ENCODE peak calls at places on chromosomes 11 and 22, in four cellular contexts. S is fibroblast of lung, I is GM12865, B is AG09309. V is an unnamed sample.

GRCh38 chr11:91790346-91790745 is 434.3 kb upstream of the FAT3 start:
- DNase-seq in S (no peak), I (no peak), B (no peak), V (no peak)

GRCh38 chr11:95154514-95154913 is 64.9 kb downstream of the ENDOD1 start:
- DNase-seq in S (peak; percentile 42), I (peak; percentile 74), B (no peak), V (no peak)

GRCh38 chr11:9132203-9132878 is 40.9 kb upstream of the SCUBE2 start:
- DNase-seq in S (peak; percentile 28), I (no peak), B (no peak), V (no peak)

GRCh38 chr11:115238086-115238485 is 266.1 kb downstream of the CADM1 start:
- DNase-seq in S (peak; percentile 38), I (no peak), B (no peak), V (no peak)

GRCh38 chr11:95255523-95256165 is 24.6 kb upstream of the SESN3 start:
- DNase-seq in S (no peak), I (no peak), B (no peak), V (no peak)

GRCh38 chr22:30205281-30206115 is 41.1 kb downstream of the LIF start:
- DNase-seq in S (peak; percentile 95), I (no peak), B (peak; percentile 93), V (no peak)

GRCh38 chr11:111408789-111409727 is 30.0 kb upstream of the POU2AF1 start:
- DNase-seq in S (peak; percentile 76), I (peak; percentile 94), B (no peak), V (no peak)

GRCh38 chr22:27381960-27382742 is 419.4 kb downstream of the MN1 start:
- DNase-seq in S (no peak), I (no peak), B (no peak), V (no peak)

GRCh38 chr11:47861762-47862161 is 13.6 kb upstream of the NUP160 start:
- DNase-seq in S (peak; percentile 76), I (no peak), B (no peak), V (no peak)

GRCh38 chr22:50371101-50371648 is 28.0 kb downstream of the PPP6R2 start:
- DNase-seq in S (no peak), I (no peak), B (no peak), V (no peak)

GRCh38 chr22:19872779-19873137 is 18.1 kb upstream of the GNB1L start:
- DNase-seq in S (no peak), I (no peak), B (no peak), V (no peak)

GRCh38 chr11:17547051-17547577 is at the start of gene OTOG:
- DNase-seq in S (no peak), I (no peak), B (no peak), V (peak; percentile 25)

DNA sequence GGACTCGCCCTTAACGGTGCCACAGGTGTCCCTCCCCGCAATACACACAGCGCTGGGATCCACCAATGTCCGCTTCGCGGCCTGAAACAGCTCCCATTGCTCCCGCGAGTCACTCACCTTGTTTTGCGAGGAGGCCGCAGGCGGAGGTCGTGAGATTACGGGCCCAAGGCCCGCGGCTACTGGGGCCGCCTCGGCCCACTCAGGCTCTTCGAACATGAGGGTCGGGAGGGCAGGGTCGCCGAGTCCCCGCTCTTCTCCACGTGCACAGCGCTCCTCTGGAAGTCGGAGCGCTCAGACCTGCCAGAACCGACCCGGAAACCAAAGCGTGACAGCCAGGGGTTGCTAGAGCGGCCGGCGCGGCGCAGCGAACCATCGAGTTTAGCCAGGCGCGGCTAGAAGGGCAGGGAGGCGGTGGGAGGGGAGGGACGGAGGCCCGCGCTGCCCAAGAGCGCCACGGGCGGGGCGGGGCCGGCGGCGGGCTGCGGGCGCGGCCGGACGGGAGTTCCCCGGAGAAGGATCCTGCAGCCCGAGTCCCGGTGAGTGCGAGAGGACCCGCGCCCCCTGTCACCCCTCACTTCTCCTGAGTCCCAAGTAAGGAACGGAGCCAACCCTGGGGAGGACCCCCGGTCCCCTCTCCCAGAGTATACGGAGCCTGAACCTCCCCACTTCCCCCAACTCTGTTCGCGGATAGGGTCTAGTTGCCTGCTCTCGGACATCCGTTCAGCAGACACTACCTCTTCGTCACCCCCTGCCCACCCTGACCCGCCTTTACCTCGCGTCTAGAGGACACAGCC is at the start of the genes ILK and RRP8:
- DNase-seq in S (peak; percentile 87), I (peak; percentile 95), B (peak; percentile 34), V (peak; percentile 93)
- TF ChIP-seq CTCF in S (peak; percentile 12), I (no peak), B (peak; percentile 29), V (no peak)

DNA sequence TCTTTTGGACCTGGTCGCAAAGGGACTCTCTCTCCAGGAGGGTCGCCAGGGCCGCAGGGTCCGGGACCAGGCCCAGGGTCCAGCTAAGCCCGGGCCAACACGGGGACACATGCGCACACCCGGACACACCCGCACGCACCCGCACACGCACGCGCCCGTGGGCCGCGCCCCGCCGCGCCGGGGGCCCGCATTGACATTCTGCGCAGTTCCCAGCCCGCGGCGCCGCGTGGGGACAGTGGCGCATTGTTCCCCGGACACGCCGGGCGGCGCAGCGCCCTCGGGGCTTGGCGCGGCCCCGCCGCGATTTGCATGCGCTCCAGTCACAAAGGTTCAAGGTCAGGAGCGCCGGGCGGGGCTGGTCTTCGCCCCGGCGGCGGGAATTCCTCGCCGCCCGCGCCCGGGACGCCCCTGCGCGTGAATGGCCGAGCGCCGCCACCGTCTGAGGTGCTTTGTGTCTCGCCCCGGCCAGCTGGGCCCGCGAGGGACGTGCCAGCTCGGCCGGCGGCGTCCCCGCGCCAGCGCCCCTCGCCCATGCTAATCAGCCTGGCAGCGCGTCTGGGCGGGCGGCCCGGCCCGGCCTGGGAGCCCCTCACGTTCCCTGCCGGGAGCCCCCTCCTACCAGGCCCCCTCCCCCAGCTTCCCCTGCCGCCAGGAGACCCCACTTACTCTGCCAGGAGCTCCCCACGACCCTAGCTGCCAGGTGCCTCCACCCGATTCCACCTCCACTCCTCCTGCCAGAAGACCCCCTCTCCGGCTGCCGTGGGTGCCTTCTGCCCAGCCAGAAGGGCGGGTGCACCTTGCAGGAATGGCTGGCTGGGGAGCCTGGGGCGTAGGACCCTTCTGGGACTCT is 50.5 kb upstream of the WNT7B start:
- DNase-seq in S (no peak), I (no peak), B (no peak), V (peak; percentile 78)
- TF ChIP-seq CTCF in S (no peak), I (no peak), B (no peak), V (peak; percentile 33)

GRCh38 chr11:66744485-66745355 is 15.7 kb upstream of the SPTBN2 start:
- DNase-seq in S (peak; percentile 43), I (peak; percentile 89), B (no peak), V (peak; percentile 91)
- TF ChIP-seq CTCF in S (no peak), I (no peak), B (no peak), V (peak; percentile 7)

DNA sequence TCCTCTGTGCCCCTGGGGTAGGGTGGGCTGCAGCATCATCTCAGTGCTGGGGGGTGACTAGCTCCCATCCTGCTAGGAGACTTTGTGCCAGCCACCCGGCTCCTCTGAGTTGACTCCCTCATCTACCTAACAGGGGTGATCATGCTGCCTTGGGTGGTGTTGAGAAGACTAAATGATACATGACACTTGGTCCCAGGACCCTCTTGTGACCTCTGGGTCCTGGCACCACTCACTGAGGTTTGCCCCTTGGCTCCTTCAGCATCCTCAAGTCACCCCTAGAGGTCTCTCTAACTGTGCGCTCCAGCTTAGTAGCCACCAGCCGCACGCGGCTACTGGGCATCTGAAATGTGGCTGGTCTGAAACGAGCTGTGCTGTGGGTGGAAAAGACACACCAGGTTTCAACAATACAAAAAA is 72.1 kb downstream of the LRRC32 start:
- DNase-seq in S (peak; percentile 51), I (peak; percentile 63), B (no peak), V (peak; percentile 42)
- TF ChIP-seq CTCF in S (peak; percentile 58), I (peak; percentile 68), B (peak; percentile 81), V (peak; percentile 34)

DNA sequence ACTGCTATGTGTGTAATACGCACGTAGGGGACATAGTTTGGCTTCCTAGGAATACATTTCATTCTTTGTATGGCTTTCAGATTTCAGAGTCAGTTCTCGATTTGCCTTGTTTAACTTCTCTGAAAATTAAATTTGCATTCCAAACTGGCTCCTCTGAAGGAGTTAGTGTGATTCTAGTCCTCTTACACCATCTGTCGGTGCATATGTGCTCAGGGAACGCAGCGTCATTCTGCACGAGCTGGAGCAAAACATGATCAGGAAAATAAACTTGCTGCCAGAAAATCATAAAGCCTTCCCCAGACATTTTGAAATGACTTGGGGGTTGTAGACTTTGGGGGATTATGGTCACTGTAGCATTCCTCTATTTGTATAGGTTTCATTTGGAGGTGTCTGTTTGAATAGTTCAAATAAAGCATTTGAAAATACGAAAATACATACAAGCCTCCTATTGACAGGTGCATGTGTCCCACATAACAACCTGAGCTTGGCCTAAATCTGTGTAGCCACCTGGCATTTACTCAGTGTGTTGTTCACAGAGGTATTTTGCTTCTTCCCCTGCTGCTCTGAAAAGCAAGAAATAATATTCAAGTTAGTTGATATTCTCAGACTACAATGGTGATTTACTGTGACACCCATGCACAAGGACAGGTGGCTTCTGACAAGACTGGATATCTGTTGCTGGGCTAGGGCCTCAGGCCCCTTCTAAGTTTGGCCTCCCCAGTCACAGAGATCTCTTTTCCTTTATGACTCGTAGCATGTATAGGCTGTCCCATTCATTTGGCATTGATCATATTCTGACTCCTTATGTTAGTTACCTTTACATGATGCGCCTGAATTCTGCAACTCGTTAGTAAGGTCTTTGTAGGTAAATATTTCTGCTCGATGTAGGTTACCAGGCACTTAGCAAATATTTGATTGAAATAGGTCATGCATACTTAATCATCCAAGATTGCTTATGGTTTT is 81.6 kb upstream of the SORL1-AS1 start:
- DNase-seq in S (peak; percentile 29), I (no peak), B (no peak), V (no peak)
- TF ChIP-seq CTCF in S (peak; percentile 66), I (no peak), B (peak; percentile 64), V (peak; percentile 64)

GRCh38 chr11:65060913-65061408 is 2.6 kb upstream of the NAALADL1 start:
- DNase-seq in S (peak; percentile 8), I (no peak), B (no peak), V (no peak)
- TF ChIP-seq CTCF in S (no peak), I (no peak), B (peak; percentile 24), V (no peak)

GRCh38 chr11:86278226-86278625 is 23.8 kb upstream of the HIKESHI start:
- DNase-seq in S (no peak), I (no peak), B (no peak), V (no peak)

GRCh38 chr11:86275493-86276370 is 26.3 kb upstream of the HIKESHI start:
- DNase-seq in S (no peak), I (no peak), B (no peak), V (no peak)

GRCh38 chr11:86274999-86275398 is 27.0 kb upstream of the HIKESHI start:
- DNase-seq in S (no peak), I (no peak), B (no peak), V (no peak)

GRCh38 chr11:86277741-86278140 is 24.3 kb upstream of the HIKESHI start:
- DNase-seq in S (no peak), I (no peak), B (no peak), V (no peak)

GRCh38 chr11:86279713-86280112 is 22.3 kb upstream of the HIKESHI start:
- DNase-seq in S (no peak), I (no peak), B (no peak), V (no peak)
- TF ChIP-seq CTCF in S (no peak), I (no peak), B (no peak), V (no peak)

GRCh38 chr11:67265633-67266423 is 445 bp upstream of the GRK2 start:
- DNase-seq in S (peak; percentile 30), I (peak; percentile 81), B (no peak), V (peak; percentile 87)
- TF ChIP-seq CTCF in S (peak; percentile 53), I (peak; percentile 74), B (peak; percentile 57), V (peak; percentile 66)

DNA sequence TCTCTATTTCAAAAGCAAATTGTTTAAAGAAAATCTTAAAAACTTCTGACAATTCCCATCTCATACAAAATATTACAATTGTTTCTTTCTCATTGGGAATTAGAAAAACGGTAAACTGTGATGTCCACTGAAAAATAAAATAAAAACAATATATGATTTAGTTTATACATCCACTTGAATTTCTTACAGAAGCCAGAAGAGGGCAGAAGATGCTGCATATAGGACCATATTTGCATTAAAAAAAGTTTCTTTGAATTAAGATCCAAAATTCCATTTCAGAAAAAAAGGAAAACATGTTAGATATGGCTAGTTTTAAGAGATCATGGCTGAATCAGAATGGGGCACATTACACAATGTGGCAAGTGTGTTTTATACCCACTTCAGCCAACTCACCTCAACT is 39.3 kb upstream of the LRRC4C start:
- DNase-seq in S (peak; percentile 25), I (peak; percentile 1), B (no peak), V (no peak)
- TF ChIP-seq CTCF in S (no peak), I (peak; percentile 10), B (no peak), V (peak; percentile 66)